ENCODE peak calls at places on chromosome 12, in five cellular contexts. One of them, this sample, is unnamed.

GRCh38 chr12:90959538-90960139 is 4.7 kb upstream of the CCER1 start:
- DNase-seq in A549: peak
- DNase-seq in IMR-90: peak
- DNase-seq in RWPE1: peak
- DNase-seq in fibroblast of lung: peak
- DNase-seq in this sample: no peak

GRCh38 chr12:86134571-86134970 is 121.6 kb downstream of the MGAT4C start:
- DNase-seq in fibroblast of lung: peak
- DNase-seq in RWPE1: no peak
- DNase-seq in A549: peak
- DNase-seq in IMR-90: peak
- DNase-seq in this sample: no peak

GRCh38 chr12:121059031-121059898 is 20.2 kb upstream of the OASL start:
- DNase-seq in A549: no peak
- DNase-seq in IMR-90: no peak
- DNase-seq in fibroblast of lung: no peak
- DNase-seq in RWPE1: no peak
- DNase-seq in this sample: no peak

GRCh38 chr12:727321-727720 is 25.1 kb upstream of the WNK1 start:
- DNase-seq in A549: no peak
- DNase-seq in RWPE1: no peak
- DNase-seq in IMR-90: peak
- DNase-seq in fibroblast of lung: peak
- DNase-seq in this sample: no peak

GRCh38 chr12:104680070-104680469 is 223.3 kb downstream of the CHST11 start:
- DNase-seq in fibroblast of lung: no peak
- DNase-seq in RWPE1: no peak
- DNase-seq in A549: peak
- DNase-seq in IMR-90: peak
- DNase-seq in this sample: no peak

GRCh38 chr12:92899388-92900001 is 29.6 kb downstream of the EEA1 start:
- DNase-seq in IMR-90: peak
- DNase-seq in fibroblast of lung: peak
- DNase-seq in A549: peak
- DNase-seq in RWPE1: peak
- DNase-seq in this sample: peak

GRCh38 chr12:91287753-91288152 is 105.1 kb upstream of the DCN start:
- DNase-seq in RWPE1: no peak
- DNase-seq in A549: no peak
- DNase-seq in IMR-90: no peak
- DNase-seq in fibroblast of lung: no peak
- DNase-seq in this sample: no peak

GRCh38 chr12:94262228-94263010 is 114.0 kb downstream of the PLXNC1 start:
- DNase-seq in IMR-90: peak
- DNase-seq in A549: peak
- DNase-seq in fibroblast of lung: peak
- DNase-seq in RWPE1: peak
- DNase-seq in this sample: no peak

GRCh38 chr12:62640910-62641448 is 174.4 kb downstream of the MON2 start:
- DNase-seq in fibroblast of lung: peak
- DNase-seq in RWPE1: no peak
- DNase-seq in A549: peak
- DNase-seq in IMR-90: peak
- DNase-seq in this sample: no peak
- H3K27ac ChIP-seq in fibroblast of lung: no peak
- H3K27ac ChIP-seq in RWPE1: no peak
- H3K27ac ChIP-seq in A549: peak
- H3K27ac ChIP-seq in IMR-90: no peak
- H3K27ac ChIP-seq in this sample: no peak

DNA sequence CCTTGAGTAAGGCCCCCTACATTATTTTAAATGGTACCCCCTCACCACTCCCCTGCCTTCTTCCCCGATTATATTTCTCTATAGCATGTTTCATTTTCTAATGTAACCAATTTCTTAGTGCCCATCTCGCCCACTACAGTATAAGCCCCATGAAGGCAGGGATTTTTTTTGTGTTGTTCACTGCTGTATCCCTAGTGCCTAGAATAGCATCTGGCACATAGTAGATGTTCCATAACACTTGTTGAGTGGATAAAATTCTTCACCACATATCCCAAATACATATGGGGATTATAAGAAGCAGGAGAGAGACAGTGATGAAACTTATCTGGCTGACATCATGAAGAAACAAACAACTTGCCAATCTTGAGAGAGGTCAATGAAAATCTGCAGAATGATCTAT is 11.5 kb downstream of the FBXO21 start:
- DNase-seq in IMR-90: no peak
- DNase-seq in fibroblast of lung: no peak
- DNase-seq in RWPE1: no peak
- DNase-seq in A549: no peak
- DNase-seq in this sample: no peak
- H3K27ac ChIP-seq in IMR-90: no peak
- H3K27ac ChIP-seq in fibroblast of lung: no peak
- H3K27ac ChIP-seq in RWPE1: no peak
- H3K27ac ChIP-seq in A549: no peak
- H3K27ac ChIP-seq in this sample: no peak

GRCh38 chr12:100279612-100280244 is 12.8 kb downstream of the SCYL2 start:
- DNase-seq in A549: no peak
- DNase-seq in fibroblast of lung: peak
- DNase-seq in RWPE1: no peak
- DNase-seq in IMR-90: no peak
- DNase-seq in this sample: no peak
- H3K27ac ChIP-seq in A549: no peak
- H3K27ac ChIP-seq in fibroblast of lung: no peak
- H3K27ac ChIP-seq in RWPE1: no peak
- H3K27ac ChIP-seq in IMR-90: no peak
- H3K27ac ChIP-seq in this sample: no peak

GRCh38 chr12:5580911-5581488 is 149.1 kb downstream of the NTF3 start:
- DNase-seq in IMR-90: peak
- DNase-seq in fibroblast of lung: no peak
- DNase-seq in RWPE1: no peak
- DNase-seq in A549: no peak
- DNase-seq in this sample: no peak
- H3K27ac ChIP-seq in IMR-90: no peak
- H3K27ac ChIP-seq in fibroblast of lung: no peak
- H3K27ac ChIP-seq in RWPE1: no peak
- H3K27ac ChIP-seq in A549: no peak
- H3K27ac ChIP-seq in this sample: no peak

GRCh38 chr12:27626239-27626638 is 70.0 kb upstream of the REP15 start:
- DNase-seq in RWPE1: no peak
- DNase-seq in IMR-90: no peak
- DNase-seq in fibroblast of lung: peak
- DNase-seq in A549: no peak
- DNase-seq in this sample: no peak

GRCh38 chr12:27623645-27624044 is 72.6 kb upstream of the REP15 start:
- DNase-seq in RWPE1: no peak
- DNase-seq in IMR-90: peak
- DNase-seq in fibroblast of lung: peak
- DNase-seq in A549: peak
- DNase-seq in this sample: no peak

GRCh38 chr12:27624586-27624985 is 71.7 kb upstream of the REP15 start:
- DNase-seq in IMR-90: no peak
- DNase-seq in A549: no peak
- DNase-seq in RWPE1: no peak
- DNase-seq in fibroblast of lung: peak
- DNase-seq in this sample: no peak

GRCh38 chr12:27631365-27631764 is 64.9 kb upstream of the REP15 start:
- DNase-seq in fibroblast of lung: no peak
- DNase-seq in RWPE1: no peak
- DNase-seq in IMR-90: no peak
- DNase-seq in A549: no peak
- DNase-seq in this sample: no peak

GRCh38 chr12:27627123-27627835 is 69.0 kb upstream of the REP15 start:
- DNase-seq in RWPE1: peak
- DNase-seq in A549: no peak
- DNase-seq in IMR-90: peak
- DNase-seq in fibroblast of lung: peak
- DNase-seq in this sample: no peak
- H3K27ac ChIP-seq in RWPE1: peak
- H3K27ac ChIP-seq in A549: no peak
- H3K27ac ChIP-seq in IMR-90: peak
- H3K27ac ChIP-seq in fibroblast of lung: peak
- H3K27ac ChIP-seq in this sample: peak

DNA sequence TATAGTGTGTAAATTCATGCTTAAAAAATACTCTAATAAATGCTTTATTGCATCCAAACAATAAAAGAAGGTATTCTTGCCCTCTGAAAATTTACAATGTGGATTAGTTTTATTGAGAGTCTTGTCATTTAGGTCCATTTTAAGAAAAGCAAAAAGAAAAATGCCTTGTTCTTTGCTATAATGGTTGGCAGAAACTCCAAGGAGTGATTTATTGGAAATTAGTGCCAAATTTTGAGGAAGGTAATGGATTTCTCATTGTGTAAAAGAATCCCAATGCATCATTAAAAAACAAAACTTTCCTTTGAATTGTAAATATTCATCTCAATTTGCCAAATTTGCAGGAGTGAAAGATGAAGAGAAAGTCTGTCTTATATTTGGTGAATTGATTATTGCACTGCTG is 511.6 kb downstream of the TMTC2 start:
- DNase-seq in A549: no peak
- DNase-seq in fibroblast of lung: no peak
- DNase-seq in IMR-90: no peak
- DNase-seq in RWPE1: no peak
- DNase-seq in this sample: no peak
- H3K27ac ChIP-seq in A549: no peak
- H3K27ac ChIP-seq in fibroblast of lung: no peak
- H3K27ac ChIP-seq in IMR-90: no peak
- H3K27ac ChIP-seq in RWPE1: no peak
- H3K27ac ChIP-seq in this sample: no peak